ENCODE peak calls at places on chromosomes 16 and 17, in five cellular contexts. K is hepatocyte, N is psoas muscle, L is uterus, S is neuronal stem cell. Q is an unnamed sample.

GRCh38 chr16:19068237-19068815 is 912 bp downstream of the COQ7 start:
- DNase-seq in K (no peak), N (no peak), L (no peak), S (no peak), Q (no peak)

GRCh38 chr17:73436966-73437365 is 125.2 kb upstream of the CDC42EP4 start:
- DNase-seq in K (no peak), N (no peak), L (no peak), S (no peak), Q (no peak)

GRCh38 chr16:4525634-4526277 is 12.8 kb downstream of the CDIP1 start:
- DNase-seq in K (no peak), N (no peak), L (no peak), S (no peak), Q (no peak)

GRCh38 chr17:40607641-40608040 is 40.0 kb downstream of the SMARCE1 start:
- DNase-seq in K (no peak), N (no peak), L (no peak), S (no peak), Q (peak)

GRCh38 chr16:30948956-30949654 is at the start of gene ORAI3:
- DNase-seq in K (peak), N (peak), L (peak), S (peak), Q (peak)

GRCh38 chr16:70466812-70467090 is 12.4 kb downstream of the FCSK start:
- DNase-seq in K (no peak), N (no peak), L (no peak), S (no peak), Q (no peak)

GRCh38 chr16:3094289-3095027 is 4.6 kb downstream of the ZSCAN10 start:
- DNase-seq in K (no peak), N (no peak), L (no peak), S (no peak), Q (no peak)

GRCh38 chr16:65842067-65842466 is 524.4 kb upstream of the CDH5 start:
- DNase-seq in K (no peak), N (no peak), L (no peak), S (no peak), Q (no peak)

GRCh38 chr17:28716740-28717577 is 709 bp downstream of the RAB34 start:
- DNase-seq in K (peak), N (peak), L (peak), S (peak), Q (no peak)
- H3K4me3 ChIP-seq in K (peak), N (peak), L (peak), S (peak), Q (no peak)

GRCh38 chr17:7438656-7439460 is 454 bp upstream of the FGF11 start:
- DNase-seq in K (no peak), N (no peak), L (no peak), S (no peak), Q (no peak)

GRCh38 chr17:7438050-7438614 is 1.2 kb upstream of the FGF11 start:
- DNase-seq in K (peak), N (peak), L (peak), S (peak), Q (peak)

GRCh38 chr17:7436556-7437368 is 1.5 kb downstream of the TMEM102 start:
- DNase-seq in K (peak), N (peak), L (peak), S (peak), Q (peak)

GRCh38 chr17:7435676-7436555 is 681 bp downstream of the TMEM102 start:
- DNase-seq in K (peak), N (peak), L (no peak), S (peak), Q (peak)

GRCh38 chr17:7437369-7437863 is 1.9 kb upstream of the FGF11 start:
- DNase-seq in K (no peak), N (no peak), L (no peak), S (no peak), Q (no peak)
- H3K4me3 ChIP-seq in K (peak), N (peak), L (peak), S (peak), Q (peak)

DNA sequence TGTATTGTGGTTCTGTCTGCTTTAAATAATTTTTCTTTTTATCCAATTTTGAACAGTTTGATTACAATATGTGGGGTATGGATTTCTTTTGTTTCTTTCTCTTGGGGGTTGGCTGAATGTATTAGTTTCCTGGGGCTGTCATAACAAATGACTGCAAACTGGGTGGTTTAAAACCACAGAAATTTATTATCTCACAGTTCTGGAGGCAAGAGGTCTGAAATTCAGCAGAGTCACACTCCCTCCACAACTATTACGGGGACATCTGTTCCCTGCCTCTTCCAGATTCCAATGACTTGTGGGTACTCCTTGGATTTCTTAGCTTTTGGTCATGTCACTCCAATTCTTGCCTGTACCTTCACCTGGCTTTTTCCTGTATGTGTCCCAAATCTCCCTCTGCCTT is 23.7 kb downstream of the COX11 start:
- DNase-seq in K (no peak), N (no peak), L (no peak), S (no peak), Q (no peak)
- H3K4me3 ChIP-seq in K (no peak), N (no peak), L (no peak), S (no peak), Q (no peak)

DNA sequence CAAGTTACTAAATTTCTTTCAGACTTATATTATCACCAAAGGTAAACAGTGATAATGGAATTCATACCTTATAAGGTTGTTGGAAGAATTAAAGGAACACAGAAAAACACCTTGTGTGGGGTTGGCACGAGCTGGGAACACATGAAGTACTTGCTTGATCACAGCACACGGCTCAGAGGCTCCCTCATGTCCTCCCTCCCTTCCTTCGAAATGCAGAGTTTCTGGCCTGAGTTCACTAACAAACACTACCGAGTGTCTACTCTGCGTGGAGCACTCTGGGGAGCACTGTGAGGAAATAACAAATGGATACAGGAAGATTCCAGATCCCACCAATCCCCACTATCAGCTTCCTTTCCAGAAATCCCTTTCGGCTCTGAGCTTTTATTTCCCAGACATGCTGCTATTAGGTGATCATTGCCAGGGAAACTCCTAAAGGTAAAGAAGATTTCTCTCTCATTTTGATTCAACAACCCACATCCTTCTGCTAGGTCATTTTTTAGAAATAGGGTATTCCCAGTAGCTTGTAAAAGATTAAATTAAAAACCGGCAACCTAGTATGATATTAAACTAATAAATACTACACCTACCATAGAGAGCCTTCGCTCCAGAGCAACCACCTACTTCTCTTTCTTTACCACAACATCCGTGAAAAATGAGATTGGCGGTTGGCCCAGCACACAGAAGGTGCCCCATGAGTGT is 6.1 kb upstream of the HNF1B start:
- DNase-seq in K (no peak), N (no peak), L (no peak), S (no peak), Q (no peak)
- H3K4me3 ChIP-seq in K (no peak), N (no peak), L (no peak), S (no peak), Q (no peak)

GRCh38 chr17:44942456-44942855 is 5.1 kb downstream of the KIF18B start:
- DNase-seq in K (no peak), N (no peak), L (no peak), S (no peak), Q (no peak)

GRCh38 chr17:44947461-44948314 is at the start of gene KIF18B:
- DNase-seq in K (peak), N (peak), L (peak), S (peak), Q (peak)

GRCh38 chr17:44952946-44953475 is 5.4 kb upstream of the KIF18B start:
- DNase-seq in K (no peak), N (no peak), L (no peak), S (no peak), Q (no peak)

DNA sequence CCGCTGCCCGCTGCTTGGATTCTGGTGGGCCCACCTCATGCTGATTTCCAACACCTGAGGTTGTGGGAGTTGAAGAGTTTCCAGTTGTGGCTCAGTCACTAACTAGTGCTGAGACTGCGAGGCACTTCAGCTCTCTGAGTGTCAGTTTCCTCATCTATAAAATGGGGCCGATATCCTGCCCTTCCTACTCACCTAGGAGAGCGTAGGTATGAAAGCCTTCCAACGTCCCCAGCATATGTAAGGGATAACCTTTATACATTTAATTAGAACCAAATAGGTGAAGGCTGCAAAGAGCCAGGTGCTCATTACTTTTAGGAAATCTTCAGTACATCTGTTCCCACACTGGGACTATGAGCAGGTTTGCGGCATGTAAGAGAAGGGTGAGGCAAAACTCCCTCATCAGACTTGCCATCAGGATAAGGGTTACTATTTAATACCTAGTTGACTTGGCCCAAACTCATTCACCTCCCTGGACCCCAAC is 782 bp upstream of the KIF18B start:
- DNase-seq in K (no peak), N (no peak), L (no peak), S (no peak), Q (no peak)
- H3K4me3 ChIP-seq in K (peak), N (peak), L (peak), S (peak), Q (peak)

GRCh38 chr17:77441130-77441920 is 300.6 kb downstream of the SEC14L1 start:
- DNase-seq in K (no peak), N (no peak), L (no peak), S (no peak), Q (peak)
- H3K4me3 ChIP-seq in K (no peak), N (no peak), L (no peak), S (no peak), Q (peak)

Q was measured in CD8-positive, alpha-beta T cell.